ENCODE peak calls at places on chromosomes 4 and X, in four cellular contexts. One of them, this sample, is unnamed.

GRCh38 chr4:2744576-2745270 is 11.4 kb downstream of the TNIP2 start:
- DNase-seq in nephron progenitor cell: no peak
- DNase-seq in astrocyte of the spinal cord: no peak
- DNase-seq in endothelial cell: no peak
- DNase-seq in this sample: no peak

GRCh38 chr4:48944659-48945290 is 38.2 kb upstream of the OCIAD2 start:
- DNase-seq in nephron progenitor cell: peak
- DNase-seq in astrocyte of the spinal cord: no peak
- DNase-seq in endothelial cell: peak
- DNase-seq in this sample: no peak

GRCh38 chrX:64218023-64218422 is 12.4 kb downstream of the ASB12 start:
- DNase-seq in nephron progenitor cell: no peak
- DNase-seq in astrocyte of the spinal cord: no peak
- DNase-seq in endothelial cell: no peak
- DNase-seq in this sample: no peak

GRCh38 chr4:954211-955020 is 19.0 kb downstream of the DGKQ start:
- DNase-seq in nephron progenitor cell: no peak
- DNase-seq in astrocyte of the spinal cord: no peak
- DNase-seq in endothelial cell: no peak
- DNase-seq in this sample: no peak

GRCh38 chrX:84710611-84711010 is 208.4 kb upstream of the HDX start:
- DNase-seq in nephron progenitor cell: no peak
- DNase-seq in astrocyte of the spinal cord: no peak
- DNase-seq in endothelial cell: no peak
- DNase-seq in this sample: no peak

GRCh38 chr4:8768357-8768999 is 103.2 kb downstream of the HMX1 start:
- DNase-seq in nephron progenitor cell: no peak
- DNase-seq in astrocyte of the spinal cord: no peak
- DNase-seq in endothelial cell: no peak
- DNase-seq in this sample: no peak

GRCh38 chr4:93384211-93384610 is 444.3 kb upstream of the ATOH1 start:
- DNase-seq in nephron progenitor cell: no peak
- DNase-seq in astrocyte of the spinal cord: peak
- DNase-seq in endothelial cell: no peak
- DNase-seq in this sample: peak

GRCh38 chr4:150001815-150002214 is 76.4 kb upstream of the DCLK2 start:
- DNase-seq in nephron progenitor cell: no peak
- DNase-seq in astrocyte of the spinal cord: peak
- DNase-seq in endothelial cell: no peak
- DNase-seq in this sample: peak

GRCh38 chrX:51332188-51332942 is at the start of gene NUDT10:
- DNase-seq in nephron progenitor cell: peak
- DNase-seq in astrocyte of the spinal cord: peak
- DNase-seq in endothelial cell: peak
- DNase-seq in this sample: no peak

GRCh38 chr4:79551555-79551954 is 143.5 kb upstream of the GK2 start:
- DNase-seq in nephron progenitor cell: no peak
- DNase-seq in astrocyte of the spinal cord: no peak
- DNase-seq in endothelial cell: no peak
- DNase-seq in this sample: no peak

GRCh38 chrX:120672389-120672788 is 42.5 kb upstream of the C1GALT1C1 start:
- DNase-seq in nephron progenitor cell: no peak
- DNase-seq in astrocyte of the spinal cord: peak
- DNase-seq in endothelial cell: no peak
- DNase-seq in this sample: peak

GRCh38 chrX:119885554-119886428 is 9.9 kb upstream of the AKAP14 start:
- DNase-seq in nephron progenitor cell: no peak
- DNase-seq in astrocyte of the spinal cord: peak
- DNase-seq in endothelial cell: no peak
- DNase-seq in this sample: peak

GRCh38 chrX:11100281-11101035 is 10.7 kb upstream of the HCCS start:
- DNase-seq in nephron progenitor cell: peak
- DNase-seq in astrocyte of the spinal cord: peak
- DNase-seq in endothelial cell: no peak
- DNase-seq in this sample: peak

GRCh38 chr4:48212165-48212564 is 57.5 kb downstream of the TEC start:
- DNase-seq in nephron progenitor cell: no peak
- DNase-seq in astrocyte of the spinal cord: no peak
- DNase-seq in endothelial cell: no peak
- DNase-seq in this sample: no peak

GRCh38 chrX:47854474-47854873 is 17.8 kb downstream of the ZNF81 start:
- DNase-seq in nephron progenitor cell: peak
- DNase-seq in astrocyte of the spinal cord: peak
- DNase-seq in endothelial cell: peak
- DNase-seq in this sample: no peak

GRCh38 chrX:22165732-22166457 is 106.8 kb upstream of the CBLL2 start:
- DNase-seq in nephron progenitor cell: no peak
- DNase-seq in astrocyte of the spinal cord: peak
- DNase-seq in endothelial cell: no peak
- DNase-seq in this sample: peak